ENCODE peak calls at places on chromosomes 1 and 21, in five cellular contexts. K, T, E, I and H are unnamed samples.
A peak's percentile ranks its signal among the peaks of the same experiment; 100 is the strongest.

GRCh38 chr1:54968581-54968980 is 11.8 kb upstream of the TMEM61 start:
- DNase-seq in E (no peak), I (no peak), T (no peak), K (no peak), H (no peak)

GRCh38 chr1:41495171-41495948 is 10.9 kb upstream of the EDN2 start:
- DNase-seq in T (peak; percentile 60), K (no peak), I (no peak), E (peak; percentile 46), H (no peak)

GRCh38 chr1:92538413-92539061 is 51.8 kb upstream of the GFI1 start:
- DNase-seq in E (no peak), K (no peak), I (peak; percentile 25), T (no peak), H (no peak)

GRCh38 chr1:107430540-107431228 is 289.8 kb downstream of the NTNG1 start:
- DNase-seq in I (peak; percentile 39), T (no peak), K (no peak), E (peak; percentile 33), H (no peak)

GRCh38 chr1:200877839-200878551 is 5.2 kb downstream of the GPR25 start:
- DNase-seq in I (peak; percentile 27), E (no peak), K (no peak), T (no peak), H (no peak)

GRCh38 chr1:113901171-113901570 is 3.4 kb downstream of the AP4B1 start:
- DNase-seq in T (no peak), K (no peak), I (no peak), E (no peak), H (no peak)

GRCh38 chr21:27582946-27583270 is 616.0 kb upstream of the ADAMTS5 start:
- DNase-seq in I (no peak), T (no peak), K (no peak), E (no peak), H (no peak)

GRCh38 chr1:94036721-94037120 is 84.2 kb downstream of the ABCA4 start:
- DNase-seq in K (no peak), T (no peak), I (no peak), E (no peak), H (no peak)

GRCh38 chr21:34867785-34868184 is 181.3 kb downstream of the RUNX1 start:
- DNase-seq in T (no peak), E (no peak), I (no peak), K (no peak), H (no peak)

GRCh38 chr1:171251042-171251740 is 2.9 kb downstream of the FMO1 start:
- DNase-seq in T (peak; percentile 66), I (no peak), K (no peak), E (peak; percentile 39), H (no peak)

GRCh38 chr1:227318852-227319607 is 738 bp upstream of the CDC42BPA start:
- DNase-seq in I (no peak), K (peak; percentile 86), E (peak; percentile 55), T (no peak), H (no peak)

GRCh38 chr1:16298653-16299052 is 53.6 kb downstream of the FBXO42 start:
- DNase-seq in T (no peak), E (no peak), I (no peak), K (no peak), H (no peak)

GRCh38 chr1:51421961-51422360 is 91.6 kb upstream of the TTC39A start:
- DNase-seq in E (peak; percentile 32), K (no peak), I (peak; percentile 18), T (no peak), H (no peak)

GRCh38 chr21:37899141-37899540 is 17.1 kb downstream of the KCNJ6 start:
- DNase-seq in E (no peak), I (no peak), T (no peak), K (no peak), H (no peak)

GRCh38 chr1:9809122-9809521 is 14.6 kb downstream of the CLSTN1 start:
- DNase-seq in E (no peak), K (no peak), I (no peak), T (no peak), H (no peak)

GRCh38 chr1:29283804-29284195 is 47.5 kb downstream of the PTPRU start:
- DNase-seq in I (no peak), K (no peak), E (no peak), T (no peak), H (no peak)

GRCh38 chr1:30109853-30110252 is 613.5 kb downstream of the MATN1 start:
- DNase-seq in K (no peak), E (no peak), I (no peak), T (no peak), H (no peak)

GRCh38 chr21:21007606-21008005 is 9.4 kb downstream of the NCAM2 start:
- DNase-seq in T (no peak), K (no peak), I (no peak), E (no peak), H (no peak)

GRCh38 chr1:115139381-115139780 is 50.1 kb upstream of the TSPAN2 start:
- DNase-seq in I (no peak), T (peak; percentile 52), K (no peak), E (no peak), H (no peak)

GRCh38 chr1:17355898-17356297 is 16.1 kb upstream of the PADI6 start:
- DNase-seq in E (no peak), K (no peak), I (no peak), T (no peak), H (no peak)

GRCh38 chr1:164518692-164519332 is 40.2 kb upstream of the PBX1 start:
- DNase-seq in K (no peak), E (peak; percentile 13), I (no peak), T (no peak), H (no peak)

GRCh38 chr1:101112051-101112770 is 86.6 kb upstream of the DPH5 start:
- DNase-seq in K (no peak), E (no peak), I (peak; percentile 26), T (peak; percentile 80), H (peak; percentile 12)

DNA sequence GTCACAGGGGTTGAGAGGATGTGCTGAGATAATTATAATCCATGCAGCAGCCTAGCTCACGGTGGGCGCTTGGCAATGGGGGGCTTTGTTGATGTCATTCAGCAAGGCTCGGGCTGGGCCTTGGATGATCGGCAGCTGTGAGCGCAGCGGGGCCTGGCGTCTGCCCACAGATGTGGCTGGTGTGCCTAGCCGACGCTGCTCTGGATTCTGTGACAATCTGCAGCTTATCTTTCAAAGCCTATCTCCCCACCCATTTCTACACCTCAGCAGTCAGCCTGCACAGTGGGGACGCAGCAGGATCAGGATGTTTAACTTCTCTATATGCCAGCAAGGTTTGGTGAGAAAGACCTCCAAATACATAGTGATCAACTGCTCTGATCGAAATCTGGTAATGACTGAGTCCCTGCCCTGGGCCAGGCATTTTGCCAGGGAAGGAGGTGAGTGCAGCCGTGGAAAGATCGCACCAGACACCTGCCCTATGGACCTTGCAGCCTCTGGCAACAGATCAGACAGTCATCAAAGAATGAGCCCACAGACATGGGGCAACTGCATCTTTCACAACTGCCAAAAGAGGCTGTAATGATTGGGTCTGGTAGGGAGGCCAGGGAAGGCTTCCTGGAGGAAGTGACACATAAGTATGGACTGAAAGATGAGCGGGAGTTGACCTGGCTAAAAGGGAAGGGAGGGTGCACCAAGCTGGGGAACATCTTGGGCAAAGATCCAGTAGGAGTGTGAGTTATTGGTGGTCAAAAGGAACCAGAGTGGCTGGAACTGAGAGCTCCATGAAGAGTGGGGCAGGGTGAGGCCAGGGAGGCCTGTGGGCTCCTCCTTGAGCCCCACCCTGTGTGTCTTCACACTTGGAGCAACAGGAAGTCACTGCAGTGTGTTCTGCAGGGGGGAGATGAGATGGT is 35.3 kb downstream of the EPHB2 start:
- DNase-seq in T (no peak), K (no peak), I (no peak), E (no peak), H (no peak)
- TF ChIP-seq CTCF in T (no peak), K (no peak), I (no peak), E (no peak), H (no peak)

GRCh38 chr1:43499882-43500281 is 30.8 kb upstream of the PTPRF start:
- DNase-seq in K (peak; percentile 64), I (no peak), E (no peak), T (no peak), H (no peak)
- TF ChIP-seq CTCF in K (no peak), I (no peak), E (no peak), T (no peak), H (no peak)

DNA sequence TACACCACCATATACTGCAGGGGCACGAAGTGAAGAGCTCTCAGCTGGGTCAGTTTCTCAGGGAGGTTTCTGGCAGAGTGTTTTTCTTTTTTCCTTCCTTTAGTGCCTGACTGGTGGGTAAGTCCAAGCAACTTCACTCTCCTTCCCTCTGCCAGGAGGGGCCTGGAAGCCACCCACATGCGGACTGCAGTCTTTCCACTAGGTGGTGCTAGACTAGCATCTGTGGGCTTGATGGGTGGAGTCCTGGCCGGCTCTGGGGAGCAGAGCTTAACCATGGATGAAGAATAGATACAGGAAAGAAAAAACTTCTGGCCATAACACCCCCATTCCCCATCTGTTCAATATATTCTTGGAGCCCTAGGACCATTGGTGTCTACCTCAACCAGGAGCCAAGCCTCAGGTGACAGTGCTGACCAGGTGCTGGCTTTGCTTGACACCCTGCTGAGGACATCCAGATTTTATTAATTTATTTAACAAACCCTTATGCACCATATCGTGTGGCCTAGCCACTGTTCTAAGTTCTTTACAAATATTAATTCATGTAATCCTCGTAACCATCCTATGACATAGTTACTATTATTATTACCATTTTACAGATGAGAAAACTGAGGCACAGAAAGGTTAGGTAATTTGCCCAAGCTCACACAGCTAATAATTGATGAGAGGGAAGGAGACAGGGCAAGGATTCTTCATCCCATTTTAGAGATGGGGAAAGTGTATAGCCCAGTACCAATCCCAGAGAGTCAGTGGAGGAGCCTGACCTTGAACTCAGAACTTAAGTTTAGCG is 126.7 kb upstream of the CSF3R start:
- DNase-seq in I (peak; percentile 73), K (no peak), T (no peak), E (peak; percentile 54), H (no peak)
- TF ChIP-seq CTCF in I (peak; percentile 72), K (peak; percentile 47), T (peak; percentile 57), E (peak; percentile 45), H (peak; percentile 33)

DNA sequence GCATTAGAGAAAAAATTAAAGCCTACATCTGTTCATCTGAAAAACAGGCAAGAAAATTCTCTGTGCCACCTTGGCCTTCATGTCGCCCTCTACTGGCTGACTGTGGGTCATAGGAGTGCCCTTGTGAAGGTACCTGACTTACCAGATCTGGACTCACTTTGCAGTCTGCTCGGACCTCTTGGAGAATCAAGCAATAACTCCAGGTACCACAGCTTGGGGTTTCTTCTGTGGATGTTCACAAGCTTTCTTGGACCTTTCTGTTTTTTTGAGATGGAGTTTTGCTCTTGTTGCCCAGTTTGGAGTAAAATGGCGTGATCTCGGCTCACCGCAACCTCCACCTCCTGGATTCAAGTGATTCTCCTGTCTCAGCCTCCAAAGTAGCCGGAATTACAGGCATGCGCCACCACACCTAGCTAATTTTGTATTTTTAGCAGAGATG is 2.4 kb upstream of the PRAMEF18 start:
- DNase-seq in I (peak; percentile 15), T (no peak), E (peak; percentile 28), K (peak; percentile 76), H (no peak)
- TF ChIP-seq CTCF in I (peak; percentile 90), T (peak; percentile 37), E (peak; percentile 18), K (no peak), H (no peak)

GRCh38 chr1:156684227-156684782 is 7.1 kb upstream of the NES start:
- DNase-seq in K (no peak), T (no peak), E (no peak), I (no peak), H (no peak)
- TF ChIP-seq CTCF in K (no peak), T (no peak), E (no peak), I (peak; percentile 9), H (no peak)

DNA sequence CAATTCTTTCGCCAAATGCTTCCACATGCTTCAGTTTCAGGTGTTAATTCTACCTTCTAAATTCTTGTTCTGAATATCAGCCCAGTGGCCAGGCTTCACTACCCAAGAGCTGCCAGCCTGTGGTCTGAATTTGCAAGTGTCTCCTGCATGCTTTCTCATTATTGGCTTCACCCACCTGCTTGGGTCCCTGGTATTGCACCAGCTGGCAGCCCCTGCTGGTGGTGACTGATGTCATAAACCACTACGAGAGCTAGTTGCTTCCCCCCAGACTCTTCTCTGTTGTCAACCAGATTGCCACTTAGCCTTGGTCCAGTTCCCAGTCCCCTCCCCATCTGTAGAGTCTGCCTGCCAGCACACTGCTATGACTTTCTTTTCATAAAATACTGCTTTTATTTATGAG is 197.7 kb upstream of the DUSP10 start:
- DNase-seq in T (no peak), E (no peak), K (no peak), I (no peak), H (no peak)
- TF ChIP-seq CTCF in T (no peak), E (no peak), K (no peak), I (no peak), H (no peak)